ENCODE peak calls at places on chromosome 1, in seven cellular contexts. G, J, N, B, E, S and H are unnamed samples.
A peak's percentile ranks its signal among the peaks of the same experiment; 100 is the strongest.

GRCh38 chr1:180071760-180072159 is 82.9 kb upstream of the QSOX1 start:
- DNase-seq in G (no peak), J (no peak), N (no peak), B (no peak), E (no peak), S (no peak), H (no peak)

GRCh38 chr1:16026723-16027484 is 5.1 kb downstream of the CLCNKA start:
- DNase-seq in G (peak; percentile 55), J (peak; percentile 73), N (no peak), B (no peak), E (no peak), S (no peak), H (no peak)

GRCh38 chr1:11606775-11607174 is 47.5 kb downstream of the FBXO2 start:
- DNase-seq in G (no peak), J (no peak), N (no peak), B (no peak), E (no peak), S (no peak), H (no peak)

GRCh38 chr1:223538921-223539445 is 126.5 kb downstream of the CAPN8 start:
- DNase-seq in G (no peak), J (no peak), N (no peak), B (no peak), E (no peak), S (no peak), H (no peak)

GRCh38 chr1:88877382-88877825 is 14.0 kb downstream of the GTF2B start:
- DNase-seq in G (no peak), J (peak; percentile 23), N (peak; percentile 25), B (no peak), E (no peak), S (no peak), H (no peak)

GRCh38 chr1:98181041-98181764 is 260.4 kb upstream of the DPYD start:
- DNase-seq in G (no peak), J (no peak), N (no peak), B (no peak), E (no peak), S (no peak), H (no peak)

GRCh38 chr1:23530089-23530749 is 814 bp downstream of the E2F2 start:
- DNase-seq in G (no peak), J (no peak), N (no peak), B (no peak), E (no peak), S (no peak), H (no peak)

GRCh38 chr1:54721719-54722118 is 6.1 kb downstream of the TTC4 start:
- DNase-seq in G (no peak), J (no peak), N (no peak), B (no peak), E (no peak), S (no peak), H (no peak)

GRCh38 chr1:234852659-234853058 is 242.7 kb upstream of the IRF2BP2 start:
- DNase-seq in G (no peak), J (no peak), N (no peak), B (no peak), E (no peak), S (no peak), H (no peak)

GRCh38 chr1:84101204-84101603 is 42.9 kb upstream of the PRKACB start:
- DNase-seq in G (no peak), J (no peak), N (no peak), B (no peak), E (no peak), S (no peak), H (no peak)

GRCh38 chr1:59484090-59484489 is 187.2 kb downstream of the FGGY start:
- DNase-seq in G (no peak), J (no peak), N (no peak), B (no peak), E (no peak), S (no peak), H (no peak)

GRCh38 chr1:82451191-82451590 is 650.5 kb downstream of the ADGRL2 start:
- DNase-seq in G (no peak), J (no peak), N (no peak), B (no peak), E (no peak), S (no peak), H (no peak)

GRCh38 chr1:206786212-206786886 is 14.1 kb upstream of the IL10 start:
- DNase-seq in G (no peak), J (no peak), N (no peak), B (no peak), E (no peak), S (no peak), H (no peak)

GRCh38 chr1:151371340-151371739 is 1.2 kb downstream of the SELENBP1 start:
- DNase-seq in G (peak; percentile 76), J (no peak), N (no peak), B (peak; percentile 82), E (peak; percentile 85), S (no peak), H (no peak)

GRCh38 chr1:208026880-208027438 is 116.0 kb upstream of the CD34 start:
- DNase-seq in G (no peak), J (no peak), N (no peak), B (no peak), E (no peak), S (no peak), H (no peak)

GRCh38 chr1:42172394-42173133 is 8.0 kb upstream of the GUCA2A start:
- DNase-seq in G (peak; percentile 83), J (peak; percentile 64), N (no peak), B (peak; percentile 59), E (no peak), S (no peak), H (no peak)

GRCh38 chr1:232529747-232530146 is 100.2 kb downstream of the SIPA1L2 start:
- DNase-seq in G (no peak), J (no peak), N (no peak), B (no peak), E (no peak), S (no peak), H (no peak)

GRCh38 chr1:100354971-100355394 is 2.7 kb downstream of the CDC14A start:
- DNase-seq in G (no peak), J (no peak), N (peak; percentile 25), B (peak; percentile 25), E (peak; percentile 49), S (no peak), H (no peak)

GRCh38 chr1:43276673-43277072 is 6.9 kb downstream of the TMEM125 start:
- DNase-seq in G (no peak), J (no peak), N (no peak), B (no peak), E (no peak), S (no peak), H (no peak)

GRCh38 chr1:1778827-1779675 is 781 bp upstream of the NADK start:
- DNase-seq in G (peak; percentile 91), J (no peak), N (peak; percentile 73), B (peak; percentile 93), E (peak; percentile 94), S (peak; percentile 61), H (peak; percentile 59)

GRCh38 chr1:1777950-1778826 is at the start of gene NADK:
- DNase-seq in G (peak; percentile 86), J (peak; percentile 98), N (peak; percentile 84), B (peak; percentile 64), E (peak; percentile 56), S (peak; percentile 69), H (peak; percentile 77)

GRCh38 chr1:1781526-1781903 is 3.2 kb upstream of the NADK start:
- DNase-seq in G (no peak), J (no peak), N (no peak), B (no peak), E (no peak), S (no peak), H (no peak)

GRCh38 chr1:1780598-1781525 is 2.6 kb upstream of the NADK start:
- DNase-seq in G (no peak), J (peak; percentile 78), N (no peak), B (no peak), E (no peak), S (no peak), H (no peak)

GRCh38 chr1:1779691-1780597 is 1.7 kb upstream of the NADK start:
- DNase-seq in G (no peak), J (no peak), N (peak; percentile 73), B (peak; percentile 86), E (peak; percentile 83), S (peak; percentile 38), H (peak; percentile 32)
- H3K9me3 ChIP-seq in G (no peaks in the 10 kb centered on the region), J (no peaks in the 10 kb centered on the region), N (no peaks in the 10 kb centered on the region), B (no peaks in the 10 kb centered on the region), E (no peaks in the 10 kb centered on the region), S (no peaks in the 10 kb centered on the region), H (no peaks in the 10 kb centered on the region)

DNA sequence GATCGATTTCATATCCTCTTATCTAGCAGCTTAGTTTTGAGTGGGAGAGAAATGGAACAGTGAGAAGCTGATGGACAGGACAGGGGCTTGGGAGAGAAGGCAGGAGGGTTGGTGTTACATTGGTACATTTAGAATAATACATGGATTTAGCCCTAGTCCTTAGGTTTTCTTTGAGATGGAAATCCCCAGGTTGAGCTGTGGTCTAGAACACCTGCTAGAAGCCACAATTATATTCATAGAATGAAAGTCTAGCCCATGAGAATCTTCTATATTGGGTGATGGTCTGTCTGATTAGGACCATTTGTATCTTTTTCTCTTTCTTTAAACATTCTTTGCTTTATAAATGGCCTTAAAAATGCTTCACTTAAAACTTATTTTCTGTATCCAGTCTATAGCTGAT is 19.9 kb downstream of the CRNN start:
- DNase-seq in G (no peak), J (no peak), N (no peak), B (no peak), E (no peak), S (no peak), H (no peak)
- H3K9me3 ChIP-seq in G (no peaks in the 10 kb centered on the region), J (no peaks in the 10 kb centered on the region), N (no peaks in the 10 kb centered on the region), B (no peaks in the 10 kb centered on the region), E (no peaks in the 10 kb centered on the region), S (no peaks in the 10 kb centered on the region), H (no peaks in the 10 kb centered on the region)

DNA sequence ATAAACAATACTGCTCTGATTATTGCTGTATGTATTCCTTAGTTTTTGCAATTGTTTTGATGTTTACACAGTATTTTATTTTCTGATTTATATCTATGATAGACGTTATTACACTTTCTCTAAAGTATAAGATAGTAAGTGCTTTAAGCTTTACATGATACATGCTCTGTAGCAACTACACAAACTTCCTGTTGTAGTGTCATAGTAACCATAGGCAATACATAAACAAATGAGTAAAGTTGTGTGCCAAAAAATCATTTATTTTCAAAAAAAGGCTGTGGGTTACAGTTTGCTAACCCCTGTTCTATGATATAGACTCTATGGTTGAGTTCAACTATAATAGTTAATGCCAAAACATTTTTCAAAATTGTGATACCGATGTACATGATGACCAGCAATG is 1156.4 kb downstream of the AMY1C start:
- DNase-seq in G (no peak), J (no peak), N (no peak), B (no peak), E (no peak), S (no peak), H (no peak)
- H3K9me3 ChIP-seq in G (no peaks in the 10 kb centered on the region), J (no peaks in the 10 kb centered on the region), N (no peaks in the 10 kb centered on the region), B (no peaks in the 10 kb centered on the region), E (no peaks in the 10 kb centered on the region), S (peaks cover 2% of the 10 kb centered on the region), H (no peaks in the 10 kb centered on the region)

GRCh38 chr1:152718238-152718637 is 10.3 kb downstream of the LCE4A start:
- DNase-seq in G (no peak), J (no peak), N (no peak), B (no peak), E (no peak), S (no peak), H (no peak)
- H3K9me3 ChIP-seq in G (no peaks in the 10 kb centered on the region), J (no peaks in the 10 kb centered on the region), N (no peaks in the 10 kb centered on the region), B (no peaks in the 10 kb centered on the region), E (no peaks in the 10 kb centered on the region), S (peaks cover 5% of the 10 kb centered on the region), H (no peaks in the 10 kb centered on the region)

DNA sequence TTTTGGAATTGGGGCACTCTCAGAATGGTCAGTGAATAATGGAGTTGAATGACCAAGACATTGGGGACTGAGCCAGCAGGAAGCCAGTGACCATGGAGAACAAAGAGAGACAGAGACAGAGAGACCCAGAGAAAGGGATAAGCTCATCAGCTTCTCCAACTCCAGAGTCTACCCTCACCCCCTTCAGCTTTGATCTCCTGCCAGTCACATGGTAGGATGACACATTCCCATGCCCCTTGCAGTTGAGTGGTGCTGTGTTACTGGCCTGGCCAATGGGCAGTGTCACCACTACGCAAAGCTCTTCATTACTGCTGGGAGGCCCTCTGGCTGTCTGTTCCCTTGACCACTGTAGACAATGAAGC is 643.5 kb downstream of the AJAP1 start:
- DNase-seq in G (no peak), J (no peak), N (no peak), B (no peak), E (no peak), S (no peak), H (no peak)
- H3K9me3 ChIP-seq in G (no peaks in the 10 kb centered on the region), J (no peaks in the 10 kb centered on the region), N (no peaks in the 10 kb centered on the region), B (no peaks in the 10 kb centered on the region), E (no peaks in the 10 kb centered on the region), S (no peaks in the 10 kb centered on the region), H (no peaks in the 10 kb centered on the region)